ENCODE peak calls at places on chromosomes 6 and 20, in four cellular contexts. D is immature natural killer cell, X is GM12864, S is NCI-H524. A is an unnamed sample.

GRCh38 chr20:20367681-20368413 is at the start of gene INSM1:
- DNase-seq in D (no peak), X (no peak), S (peak), A (no peak)

GRCh38 chr6:89146748-89147715 is 1.2 kb downstream of the PM20D2 start:
- DNase-seq in S (no peak), X (no peak), D (no peak), A (no peak)

GRCh38 chr20:22744341-22745193 is 160.2 kb upstream of the FOXA2 start:
- DNase-seq in S (no peak), D (no peak), X (no peak), A (no peak)

GRCh38 chr6:135521431-135521830 is 23.9 kb upstream of the AHI1 start:
- DNase-seq in S (no peak), D (no peak), X (no peak), A (no peak)

GRCh38 chr6:66199146-66199545 is 492.1 kb upstream of the EYS start:
- DNase-seq in X (no peak), S (no peak), D (no peak), A (no peak)

GRCh38 chr6:63441266-63441956 is 121.6 kb upstream of the LGSN start:
- DNase-seq in S (no peak), X (no peak), D (no peak), A (no peak)

GRCh38 chr20:47606414-47607207 is 104.9 kb downstream of the NCOA3 start:
- DNase-seq in X (no peak), D (no peak), S (no peak), A (no peak)

GRCh38 chr6:21886601-21887091 is 293.1 kb downstream of the SOX4 start:
- DNase-seq in X (no peak), S (no peak), D (no peak), A (no peak)

GRCh38 chr6:20217476-20217855 is 5.2 kb upstream of the MBOAT1 start:
- DNase-seq in S (no peak), D (no peak), X (no peak), A (no peak)

GRCh38 chr20:33351696-33352095 is 49.6 kb downstream of the CDK5RAP1 start:
- DNase-seq in X (no peak), D (no peak), S (no peak), A (no peak)

GRCh38 chr6:14467591-14467990 is 350.0 kb downstream of the CD83 start:
- DNase-seq in X (no peak), D (no peak), S (no peak), A (no peak)

GRCh38 chr20:4876301-4876700 is 125.0 kb downstream of the SLC23A2 start:
- DNase-seq in D (no peak), S (no peak), X (no peak), A (no peak)

GRCh38 chr6:159819932-159820640 is 20.0 kb downstream of the PNLDC1 start:
- DNase-seq in X (peak), S (no peak), D (peak), A (no peak)

GRCh38 chr6:35228483-35228882 is 14.7 kb downstream of the SCUBE3 start:
- DNase-seq in X (no peak), D (no peak), S (no peak), A (no peak)

GRCh38 chr6:158122048-158122447 is 46.0 kb downstream of the SERAC1 start:
- DNase-seq in S (no peak), D (no peak), X (no peak), A (no peak)

GRCh38 chr20:49682278-49682677 is 31.4 kb downstream of the B4GALT5 start:
- DNase-seq in D (no peak), S (no peak), X (no peak), A (no peak)

GRCh38 chr6:87832025-87832825 is 130.2 kb upstream of the AKIRIN2 start:
- DNase-seq in S (no peak), D (peak), X (peak), A (no peak)

GRCh38 chr6:5866547-5867051 is 140.1 kb downstream of the NRN1 start:
- DNase-seq in D (peak), S (no peak), X (no peak), A (no peak)

GRCh38 chr6:167706313-167707109 is 120.2 kb upstream of the AFDN start:
- DNase-seq in S (no peak), X (peak), D (peak), A (no peak)

GRCh38 chr6:157429248-157429647 is 48.3 kb downstream of the ZDHHC14 start:
- DNase-seq in D (no peak), S (no peak), X (no peak), A (no peak)

GRCh38 chr6:47407295-47408281 is 70.0 kb upstream of the CD2AP start:
- DNase-seq in S (no peak), X (no peak), D (no peak), A (no peak)

GRCh38 chr6:9405369-9405768 is 970.0 kb upstream of the SLC35B3 start:
- DNase-seq in S (no peak), D (no peak), X (no peak), A (no peak)

GRCh38 chr6:108739496-108740330 is 108.5 kb upstream of the ARMC2 start:
- DNase-seq in S (no peak), D (no peak), X (no peak), A (no peak)

GRCh38 chr20:7650481-7650880 is 289.8 kb downstream of the HAO1 start:
- DNase-seq in D (no peak), X (no peak), S (no peak), A (no peak)

GRCh38 chr6:134550604-134551003 is 232.7 kb upstream of the SGK1 start:
- DNase-seq in D (no peak), S (no peak), X (no peak), A (no peak)

GRCh38 chr6:44701637-44702101 is 314.2 kb downstream of the CDC5L start:
- DNase-seq in S (no peak), X (no peak), D (no peak), A (no peak)

GRCh38 chr6:30325873-30326445 is 768 bp upstream of the TRIM39 start:
- DNase-seq in X (no peak), S (peak), D (peak), A (no peak)

GRCh38 chr20:53142225-53142624 is 170.1 kb downstream of the TSHZ2 start:
- DNase-seq in D (no peak), X (no peak), S (no peak), A (no peak)

GRCh38 chr20:3081641-3082040 is 2.9 kb downstream of the AVP start:
- DNase-seq in S (no peak), X (no peak), D (no peak), A (no peak)

GRCh38 chr6:19395316-19395715 is 441.9 kb upstream of the ID4 start:
- DNase-seq in S (no peak), D (no peak), X (no peak), A (no peak)

A was measured in left ventricle myocardium inferior.